ENCODE peak calls at places on chromosomes 4 and X, in six cellular contexts. One of them, this sample, is unnamed.

GRCh38 chrX:96407043-96407442 is 277.6 kb upstream of the DIAPH2 start:
- DNase-seq in GM12878: no peak
- DNase-seq in H1: no peak
- DNase-seq in K562: no peak
- DNase-seq in HepG2: peak; percentile 45
- DNase-seq in HCT116: no peak
- DNase-seq in this sample: no peak

GRCh38 chr4:122012735-122013134 is 60.9 kb upstream of the TRPC3 start:
- DNase-seq in K562: no peak
- DNase-seq in HepG2: no peak
- DNase-seq in H1: no peak
- DNase-seq in HCT116: no peak
- DNase-seq in GM12878: no peak
- DNase-seq in this sample: no peak

GRCh38 chr4:20618729-20619128 is 81.5 kb upstream of the PACRGL start:
- DNase-seq in HepG2: no peak
- DNase-seq in K562: no peak
- DNase-seq in H1: no peak
- DNase-seq in GM12878: no peak
- DNase-seq in HCT116: no peak
- DNase-seq in this sample: no peak

GRCh38 chrX:63350551-63350950 is 581 bp downstream of the SPIN4 start:
- DNase-seq in HepG2: peak; percentile 6
- DNase-seq in K562: peak; percentile 44
- DNase-seq in GM12878: peak; percentile 5
- DNase-seq in H1: no peak
- DNase-seq in HCT116: no peak
- DNase-seq in this sample: no peak

GRCh38 chr4:74157116-74157742 is 689 bp upstream of the MTHFD2L start:
- DNase-seq in K562: peak; percentile 39
- DNase-seq in HCT116: no peak
- DNase-seq in H1: no peak
- DNase-seq in GM12878: no peak
- DNase-seq in HepG2: peak; percentile 12
- DNase-seq in this sample: no peak

GRCh38 chrX:18173494-18174180 is 47.0 kb downstream of the BEND2 start:
- DNase-seq in HCT116: no peak
- DNase-seq in H1: no peak
- DNase-seq in GM12878: no peak
- DNase-seq in HepG2: no peak
- DNase-seq in K562: peak; percentile 84
- DNase-seq in this sample: no peak

GRCh38 chr4:4541661-4542570 is at the start of gene STX18:
- DNase-seq in HepG2: peak; percentile 73
- DNase-seq in H1: peak; percentile 99
- DNase-seq in GM12878: peak; percentile 48
- DNase-seq in K562: peak; percentile 92
- DNase-seq in HCT116: peak; percentile 74
- DNase-seq in this sample: peak; percentile 85

GRCh38 chrX:18886005-18886343 is 97.9 kb downstream of the PHKA2 start:
- DNase-seq in GM12878: no peak
- DNase-seq in K562: no peak
- DNase-seq in HepG2: no peak
- DNase-seq in HCT116: no peak
- DNase-seq in H1: no peak
- DNase-seq in this sample: no peak

GRCh38 chrX:23840674-23841073 is 57.7 kb downstream of the SAT1 start:
- DNase-seq in H1: no peak
- DNase-seq in HCT116: no peak
- DNase-seq in GM12878: no peak
- DNase-seq in K562: no peak
- DNase-seq in HepG2: no peak
- DNase-seq in this sample: no peak

GRCh38 chrX:24243692-24244091 is 70.2 kb downstream of the SUPT20HL2 start:
- DNase-seq in K562: no peak
- DNase-seq in HCT116: no peak
- DNase-seq in HepG2: no peak
- DNase-seq in GM12878: no peak
- DNase-seq in H1: no peak
- DNase-seq in this sample: no peak

GRCh38 chr4:126958482-126958881 is 674.3 kb upstream of the INTU start:
- DNase-seq in GM12878: no peak
- DNase-seq in HepG2: no peak
- DNase-seq in H1: no peak
- DNase-seq in HCT116: no peak
- DNase-seq in K562: no peak
- DNase-seq in this sample: no peak

GRCh38 chrX:115679460-115679859 is 118.5 kb downstream of the PLS3 start:
- DNase-seq in H1: no peak
- DNase-seq in GM12878: no peak
- DNase-seq in K562: peak; percentile 7
- DNase-seq in HCT116: peak; percentile 7
- DNase-seq in HepG2: peak; percentile 5
- DNase-seq in this sample: no peak

GRCh38 chr4:122928930-122929329 is 6.5 kb upstream of the NUDT6 start:
- DNase-seq in K562: no peak
- DNase-seq in HCT116: no peak
- DNase-seq in HepG2: no peak
- DNase-seq in GM12878: no peak
- DNase-seq in H1: no peak
- DNase-seq in this sample: no peak

GRCh38 chr4:40132816-40133215 is 64.0 kb upstream of the RHOH start:
- DNase-seq in GM12878: no peak
- DNase-seq in HCT116: no peak
- DNase-seq in K562: no peak
- DNase-seq in HepG2: no peak
- DNase-seq in H1: no peak
- DNase-seq in this sample: no peak

GRCh38 chr4:56272003-56272402 is 115.3 kb downstream of the AASDH start:
- DNase-seq in K562: no peak
- DNase-seq in GM12878: no peak
- DNase-seq in HCT116: no peak
- DNase-seq in H1: no peak
- DNase-seq in HepG2: no peak
- DNase-seq in this sample: no peak

GRCh38 chr4:18109677-18110076 is 88.1 kb upstream of the LCORL start:
- DNase-seq in HepG2: no peak
- DNase-seq in H1: no peak
- DNase-seq in GM12878: no peak
- DNase-seq in HCT116: no peak
- DNase-seq in K562: no peak
- DNase-seq in this sample: no peak

GRCh38 chr4:146495277-146495676 is 26.5 kb downstream of the SLC10A7 start:
- DNase-seq in K562: no peak
- DNase-seq in GM12878: no peak
- DNase-seq in HepG2: peak; percentile 1
- DNase-seq in H1: no peak
- DNase-seq in HCT116: no peak
- DNase-seq in this sample: no peak

GRCh38 chr4:124631760-124632159 is 80.8 kb downstream of the ANKRD50 start:
- DNase-seq in HepG2: no peak
- DNase-seq in K562: peak; percentile 80
- DNase-seq in HCT116: peak; percentile 96
- DNase-seq in H1: no peak
- DNase-seq in GM12878: no peak
- DNase-seq in this sample: peak; percentile 25

GRCh38 chrX:112889400-112889799 is 48.8 kb upstream of the AMOT start:
- DNase-seq in GM12878: no peak
- DNase-seq in H1: no peak
- DNase-seq in HCT116: no peak
- DNase-seq in HepG2: no peak
- DNase-seq in K562: no peak
- DNase-seq in this sample: no peak

GRCh38 chr4:182699825-182700224 is 217.4 kb downstream of the DCTD start:
- DNase-seq in GM12878: no peak
- DNase-seq in HCT116: no peak
- DNase-seq in HepG2: no peak
- DNase-seq in H1: no peak
- DNase-seq in K562: no peak
- DNase-seq in this sample: no peak

GRCh38 chr4:98516042-98516440 is 142.4 kb downstream of the TSPAN5 start:
- DNase-seq in GM12878: no peak
- DNase-seq in HCT116: peak; percentile 31
- DNase-seq in K562: peak; percentile 51
- DNase-seq in H1: no peak
- DNase-seq in HepG2: peak; percentile 35
- DNase-seq in this sample: no peak

GRCh38 chr4:72971572-72971971 is 97.9 kb downstream of the COX18 start:
- DNase-seq in HepG2: no peak
- DNase-seq in HCT116: no peak
- DNase-seq in H1: no peak
- DNase-seq in GM12878: no peak
- DNase-seq in K562: peak; percentile 4
- DNase-seq in this sample: no peak

GRCh38 chr4:19982556-19982955 is 269.1 kb upstream of the SLIT2 start:
- DNase-seq in K562: no peak
- DNase-seq in HCT116: no peak
- DNase-seq in H1: no peak
- DNase-seq in HepG2: no peak
- DNase-seq in GM12878: no peak
- DNase-seq in this sample: no peak

DNA sequence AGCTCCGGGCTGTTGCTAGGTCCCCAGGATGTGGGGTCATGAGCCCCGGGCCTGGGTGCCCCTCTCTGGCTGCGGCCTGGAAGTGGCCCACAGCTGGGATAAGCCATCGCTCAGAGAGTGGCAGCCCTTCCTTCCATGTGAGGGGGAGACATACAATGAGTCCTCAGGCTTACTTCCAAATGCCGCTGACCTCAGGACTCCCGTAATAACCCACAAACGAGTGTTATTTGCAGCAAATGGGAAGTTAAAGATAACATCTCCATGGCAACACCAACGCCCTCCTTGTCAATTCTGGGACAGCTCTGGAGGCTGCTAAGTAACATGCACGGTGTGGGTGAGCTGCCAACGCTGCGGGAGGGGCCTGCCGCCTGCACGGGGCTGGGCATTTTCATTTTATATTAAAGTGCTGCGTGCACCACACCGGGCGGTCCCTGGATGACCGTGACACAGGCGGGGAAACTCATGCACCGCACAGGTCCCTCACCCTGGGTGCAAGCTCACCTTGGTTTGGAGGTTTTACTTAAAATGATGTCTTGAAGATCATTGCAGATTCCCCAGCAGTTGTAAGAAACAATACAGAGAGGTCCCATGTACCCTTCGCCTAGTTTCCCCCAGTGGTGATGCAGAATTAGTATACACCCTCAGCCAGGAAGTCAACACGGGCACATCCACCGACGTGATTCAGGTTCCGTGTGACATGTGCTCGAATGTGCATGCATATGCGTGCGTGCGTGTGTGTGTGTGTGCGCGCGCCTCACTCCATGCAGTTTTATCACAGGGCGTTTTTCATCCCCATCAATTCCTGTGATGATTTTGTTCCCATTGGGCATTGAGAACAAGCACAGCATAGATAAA is 79.4 kb downstream of the ABLIM2 start:
- DNase-seq in H1: no peak
- DNase-seq in GM12878: no peak
- DNase-seq in K562: peak; percentile 45
- DNase-seq in HCT116: no peak
- DNase-seq in HepG2: no peak
- DNase-seq in this sample: no peak
- H3K9ac ChIP-seq in H1: no peak overlapping the region
- H3K9ac ChIP-seq in GM12878: no peak overlapping the region
- H3K9ac ChIP-seq in K562: no peak overlapping the region
- H3K9ac ChIP-seq in HCT116: no peak overlapping the region
- H3K9ac ChIP-seq in HepG2: no peak overlapping the region
- H3K9ac ChIP-seq in this sample: no peak overlapping the region

GRCh38 chr4:2696423-2696822 is 59.7 kb downstream of the TNIP2 start:
- DNase-seq in GM12878: peak; percentile 96
- DNase-seq in H1: no peak
- DNase-seq in HCT116: no peak
- DNase-seq in K562: no peak
- DNase-seq in HepG2: no peak
- DNase-seq in this sample: no peak
- H3K4me1 ChIP-seq in GM12878: peaks cover 32% of the 10 kb centered on the region
- H3K4me1 ChIP-seq in H1: no peaks in the 10 kb centered on the region
- H3K4me1 ChIP-seq in HCT116: no peaks in the 10 kb centered on the region
- H3K4me1 ChIP-seq in K562: no peaks in the 10 kb centered on the region
- H3K4me1 ChIP-seq in HepG2: peaks cover 17% of the 10 kb centered on the region
- H3K4me1 ChIP-seq in this sample: peaks cover 2% of the 10 kb centered on the region

GRCh38 chr4:149645790-149646189 is 169.9 kb downstream of the IQCM start:
- DNase-seq in GM12878: no peak
- DNase-seq in HepG2: no peak
- DNase-seq in H1: peak; percentile 51
- DNase-seq in K562: no peak
- DNase-seq in HCT116: no peak
- DNase-seq in this sample: peak; percentile 3
- TF ChIP-seq ZNF274 in GM12878: no peak
- TF ChIP-seq ZNF274 in HepG2: no peak
- TF ChIP-seq ZNF274 in H1: no peak
- TF ChIP-seq ZNF274 in K562: no peak
- TF ChIP-seq ZNF274 in HCT116: no peak
- TF ChIP-seq ZNF274 in this sample: no peak

DNA sequence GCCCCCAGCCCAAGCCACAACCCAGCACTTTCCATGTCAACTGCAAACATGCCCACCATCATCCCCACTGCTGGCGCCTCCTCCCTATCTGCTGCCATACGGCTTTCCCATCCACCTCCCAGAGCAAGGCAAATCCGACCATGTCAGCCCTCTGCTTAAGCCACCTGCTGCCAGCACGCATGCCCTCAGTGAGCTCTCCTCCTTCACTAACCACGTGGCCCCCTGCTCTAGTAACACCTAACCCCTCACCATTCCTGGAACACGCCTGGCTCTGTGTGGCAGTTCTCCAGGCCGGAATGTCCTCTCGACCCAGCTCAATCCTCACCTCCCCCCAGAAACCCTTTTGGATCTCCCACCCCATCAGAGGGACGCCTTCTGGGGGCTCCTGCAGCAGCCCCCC is 17.4 kb downstream of the BCAP31 start:
- DNase-seq in K562: no peak
- DNase-seq in GM12878: no peak
- DNase-seq in H1: no peak
- DNase-seq in HCT116: no peak
- DNase-seq in HepG2: no peak
- DNase-seq in this sample: no peak
- H3K9ac ChIP-seq in K562: no peak overlapping the region
- H3K9ac ChIP-seq in GM12878: no peak overlapping the region
- H3K9ac ChIP-seq in H1: no peak overlapping the region
- H3K9ac ChIP-seq in HCT116: no peak overlapping the region
- H3K9ac ChIP-seq in HepG2: no peak overlapping the region
- H3K9ac ChIP-seq in this sample: no peak overlapping the region

DNA sequence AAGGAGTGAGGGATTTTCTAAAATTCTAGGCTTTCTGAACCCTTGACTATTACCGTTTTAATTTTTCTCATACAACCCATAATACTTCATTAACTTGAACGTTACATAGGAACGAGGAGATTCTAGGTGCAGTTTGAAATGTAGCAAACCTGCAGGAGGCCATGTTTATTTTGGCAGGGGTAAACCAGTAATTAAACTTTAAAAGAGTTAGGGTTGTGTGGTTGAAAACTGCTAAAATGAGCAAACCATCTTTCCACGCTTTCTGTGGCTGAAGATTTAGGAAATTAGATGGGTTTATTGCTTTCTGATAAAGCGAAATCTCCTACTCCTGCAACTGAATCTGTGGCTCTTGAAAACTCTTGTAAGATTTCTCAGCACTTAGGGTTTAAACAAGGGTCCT is 1.7 kb downstream of the PHEX start:
- DNase-seq in HepG2: no peak
- DNase-seq in GM12878: no peak
- DNase-seq in HCT116: no peak
- DNase-seq in K562: no peak
- DNase-seq in H1: no peak
- DNase-seq in this sample: no peak
- H3K4me1 ChIP-seq in HepG2: no peaks in the 10 kb centered on the region
- H3K4me1 ChIP-seq in GM12878: no peaks in the 10 kb centered on the region
- H3K4me1 ChIP-seq in HCT116: no peaks in the 10 kb centered on the region
- H3K4me1 ChIP-seq in K562: no peaks in the 10 kb centered on the region
- H3K4me1 ChIP-seq in H1: no peaks in the 10 kb centered on the region
- H3K4me1 ChIP-seq in this sample: peaks cover 2% of the 10 kb centered on the region

This sample was measured in NT2/D1.